ENCODE peak calls at places on chromosomes 16 and 17, in six cellular contexts. One of them, this sample, is unnamed.

GRCh38 chr16:51538707-51539604 is 387.9 kb upstream of the SALL1 start:
- DNase-seq in transverse colon: no peak
- DNase-seq in H1: no peak
- DNase-seq in prostate gland: no peak
- DNase-seq in HepG2: peak
- DNase-seq in breast epithelium: no peak
- DNase-seq in this sample: no peak

GRCh38 chr16:53504161-53504663 is 1.2 kb upstream of the AKTIP start:
- DNase-seq in transverse colon: peak
- DNase-seq in H1: no peak
- DNase-seq in prostate gland: peak
- DNase-seq in HepG2: no peak
- DNase-seq in breast epithelium: peak
- DNase-seq in this sample: peak

GRCh38 chr17:79997004-79997673 is 38.5 kb downstream of the TBC1D16 start:
- DNase-seq in transverse colon: no peak
- DNase-seq in H1: no peak
- DNase-seq in prostate gland: no peak
- DNase-seq in HepG2: no peak
- DNase-seq in breast epithelium: no peak
- DNase-seq in this sample: peak

GRCh38 chr17:6172642-6173330 is 102.6 kb downstream of the WSCD1 start:
- DNase-seq in transverse colon: no peak
- DNase-seq in H1: no peak
- DNase-seq in prostate gland: no peak
- DNase-seq in HepG2: no peak
- DNase-seq in breast epithelium: no peak
- DNase-seq in this sample: no peak

GRCh38 chr16:9525037-9525436 is 433.6 kb downstream of the HAPSTR1 start:
- DNase-seq in transverse colon: no peak
- DNase-seq in H1: no peak
- DNase-seq in prostate gland: no peak
- DNase-seq in HepG2: no peak
- DNase-seq in breast epithelium: no peak
- DNase-seq in this sample: no peak

GRCh38 chr17:50818266-50818665 is 17.1 kb upstream of the WFIKKN2 start:
- DNase-seq in transverse colon: no peak
- DNase-seq in H1: no peak
- DNase-seq in prostate gland: no peak
- DNase-seq in HepG2: no peak
- DNase-seq in breast epithelium: no peak
- DNase-seq in this sample: no peak

GRCh38 chr16:78128920-78129319 is 29.5 kb downstream of the WWOX start:
- DNase-seq in transverse colon: no peak
- DNase-seq in H1: no peak
- DNase-seq in prostate gland: no peak
- DNase-seq in HepG2: no peak
- DNase-seq in breast epithelium: no peak
- DNase-seq in this sample: no peak

GRCh38 chr17:83180996-83181481 is 101.6 kb downstream of the METRNL start:
- DNase-seq in transverse colon: no peak
- DNase-seq in H1: peak
- DNase-seq in prostate gland: no peak
- DNase-seq in HepG2: no peak
- DNase-seq in breast epithelium: peak
- DNase-seq in this sample: no peak

GRCh38 chr16:52629296-52629695 is 82.4 kb upstream of the TOX3 start:
- DNase-seq in transverse colon: no peak
- DNase-seq in H1: no peak
- DNase-seq in prostate gland: no peak
- DNase-seq in HepG2: no peak
- DNase-seq in breast epithelium: no peak
- DNase-seq in this sample: no peak

GRCh38 chr17:65385726-65386125 is 175.7 kb downstream of the AXIN2 start:
- DNase-seq in transverse colon: no peak
- DNase-seq in H1: no peak
- DNase-seq in prostate gland: no peak
- DNase-seq in HepG2: no peak
- DNase-seq in breast epithelium: no peak
- DNase-seq in this sample: no peak

GRCh38 chr17:62611308-62611707 is 16.2 kb upstream of the MRC2 start:
- DNase-seq in transverse colon: no peak
- DNase-seq in H1: no peak
- DNase-seq in prostate gland: no peak
- DNase-seq in HepG2: no peak
- DNase-seq in breast epithelium: no peak
- DNase-seq in this sample: no peak

GRCh38 chr16:9219811-9220210 is 128.4 kb downstream of the HAPSTR1 start:
- DNase-seq in transverse colon: no peak
- DNase-seq in H1: no peak
- DNase-seq in prostate gland: no peak
- DNase-seq in HepG2: no peak
- DNase-seq in breast epithelium: no peak
- DNase-seq in this sample: no peak

GRCh38 chr17:63543822-63544420 is 6.4 kb upstream of the DCAF7 start:
- DNase-seq in transverse colon: no peak
- DNase-seq in H1: no peak
- DNase-seq in prostate gland: no peak
- DNase-seq in HepG2: no peak
- DNase-seq in breast epithelium: no peak
- DNase-seq in this sample: no peak

GRCh38 chr16:73196670-73197069 is 148.7 kb upstream of the ZFHX3 start:
- DNase-seq in transverse colon: peak
- DNase-seq in H1: peak
- DNase-seq in prostate gland: peak
- DNase-seq in HepG2: peak
- DNase-seq in breast epithelium: peak
- DNase-seq in this sample: no peak

GRCh38 chr16:4052801-4053662 is 63.2 kb downstream of the ADCY9 start:
- DNase-seq in transverse colon: peak
- DNase-seq in H1: no peak
- DNase-seq in prostate gland: peak
- DNase-seq in HepG2: no peak
- DNase-seq in breast epithelium: peak
- DNase-seq in this sample: peak

DNA sequence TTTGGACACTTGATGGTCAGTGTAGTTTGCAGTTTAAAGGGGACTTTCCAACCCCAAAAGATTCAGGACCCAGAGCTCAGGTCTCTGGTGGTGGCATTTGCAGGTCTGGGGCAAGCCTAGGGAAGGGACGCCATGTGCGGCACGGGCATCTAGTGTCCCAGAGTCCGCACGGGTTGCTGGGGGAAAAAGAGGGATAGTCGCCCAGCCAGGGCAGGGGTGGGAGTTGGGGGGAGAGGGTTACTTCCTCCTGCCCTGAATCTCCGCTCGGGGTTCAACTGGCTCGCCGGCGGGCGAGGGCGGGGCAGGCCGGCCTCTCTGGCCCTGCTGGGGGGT is 239 bp upstream of the CA7 start:
- DNase-seq in transverse colon: no peak
- DNase-seq in H1: no peak
- DNase-seq in prostate gland: no peak
- DNase-seq in HepG2: no peak
- DNase-seq in breast epithelium: no peak
- DNase-seq in this sample: no peak
- H3K4me3 ChIP-seq in transverse colon: peak
- H3K4me3 ChIP-seq in H1: peak
- H3K4me3 ChIP-seq in prostate gland: peak
- H3K4me3 ChIP-seq in HepG2: peak
- H3K4me3 ChIP-seq in breast epithelium: peak
- H3K4me3 ChIP-seq in this sample: peak

GRCh38 chr17:17817552-17817947 is 19.2 kb downstream of the SREBF1 start:
- DNase-seq in transverse colon: no peak
- DNase-seq in H1: no peak
- DNase-seq in prostate gland: no peak
- DNase-seq in HepG2: no peak
- DNase-seq in breast epithelium: no peak
- DNase-seq in this sample: no peak
- TF ChIP-seq POLR2A in transverse colon: no peak
- TF ChIP-seq POLR2A in H1: no peak
- TF ChIP-seq POLR2A in prostate gland: no peak
- TF ChIP-seq POLR2A in HepG2: no peak
- TF ChIP-seq POLR2A in breast epithelium: no peak
- TF ChIP-seq POLR2A in this sample: no peak

DNA sequence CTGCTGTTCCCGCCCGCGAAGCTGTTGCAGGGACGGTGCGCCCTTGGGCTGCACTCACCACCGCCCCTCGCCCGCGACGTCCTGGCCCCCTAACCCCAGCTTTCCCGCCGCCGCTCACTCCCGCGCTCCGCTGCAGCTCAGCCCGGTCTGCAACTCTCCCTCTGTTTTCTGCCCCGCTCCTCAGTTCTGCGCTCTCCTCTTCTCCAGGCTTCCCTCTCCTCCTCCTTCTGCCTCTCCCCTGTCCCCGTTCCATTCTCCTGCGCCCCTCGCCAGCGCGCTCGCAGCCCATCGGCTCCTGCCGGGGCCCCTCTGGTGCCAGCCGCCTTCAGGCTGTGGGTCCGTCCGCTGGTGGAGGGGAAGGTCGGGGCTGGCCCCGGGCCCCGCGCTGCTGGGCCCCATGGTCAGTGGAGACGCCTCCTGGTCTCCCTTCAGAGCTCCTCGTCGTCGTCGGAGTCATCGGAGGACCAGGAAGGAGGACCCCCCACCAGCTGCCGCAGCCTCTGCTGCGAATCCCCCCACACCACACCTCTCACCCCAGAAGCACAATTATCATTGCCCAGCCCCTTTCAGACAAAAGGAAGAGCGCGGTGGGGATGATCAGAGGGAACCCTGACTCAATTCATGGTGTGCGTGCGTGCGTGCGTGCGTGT is 223.2 kb upstream of the FOXF1 start:
- DNase-seq in transverse colon: no peak
- DNase-seq in H1: peak
- DNase-seq in prostate gland: no peak
- DNase-seq in HepG2: no peak
- DNase-seq in breast epithelium: no peak
- DNase-seq in this sample: no peak
- TF ChIP-seq POLR2AphosphoS5 in transverse colon: no peak
- TF ChIP-seq POLR2AphosphoS5 in H1: no peak
- TF ChIP-seq POLR2AphosphoS5 in prostate gland: no peak
- TF ChIP-seq POLR2AphosphoS5 in HepG2: no peak
- TF ChIP-seq POLR2AphosphoS5 in breast epithelium: no peak
- TF ChIP-seq POLR2AphosphoS5 in this sample: no peak

DNA sequence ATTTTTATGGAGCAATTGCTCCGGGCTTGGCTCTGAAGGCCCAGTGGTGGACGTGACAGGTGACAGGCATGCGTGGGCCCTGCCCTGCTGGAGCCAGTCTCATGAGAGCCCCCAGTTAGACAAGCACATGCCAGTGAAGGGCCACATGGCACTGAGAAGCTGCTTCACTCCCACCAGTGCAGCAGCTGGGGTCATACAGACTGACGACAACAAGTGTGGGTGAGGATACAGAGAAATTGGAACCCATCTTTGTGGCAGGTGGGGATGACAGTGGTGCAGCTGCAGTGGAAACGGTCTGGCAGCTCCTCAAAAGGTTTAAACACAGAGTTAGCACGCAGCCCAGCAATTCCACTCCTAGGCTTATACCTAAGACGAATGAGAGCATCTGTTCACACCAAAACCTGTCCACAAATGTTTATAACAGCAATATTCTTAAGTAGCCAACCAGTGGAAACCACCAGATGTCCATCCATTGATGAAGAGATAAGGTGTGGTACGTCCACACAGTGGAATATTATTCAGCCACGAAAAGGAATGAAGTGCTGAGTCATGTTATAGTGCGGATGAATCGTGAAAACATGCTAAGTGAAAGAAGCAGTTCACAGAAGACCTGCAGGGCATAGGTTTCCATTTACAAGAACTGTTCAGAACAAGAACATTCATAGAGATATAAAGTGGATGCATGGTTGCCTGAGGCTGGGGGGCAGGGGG is 12.5 kb upstream of the CIBAR2 start:
- DNase-seq in transverse colon: no peak
- DNase-seq in H1: no peak
- DNase-seq in prostate gland: no peak
- DNase-seq in HepG2: no peak
- DNase-seq in breast epithelium: no peak
- DNase-seq in this sample: no peak
- H3K4me3 ChIP-seq in transverse colon: no peak
- H3K4me3 ChIP-seq in H1: no peak
- H3K4me3 ChIP-seq in prostate gland: no peak
- H3K4me3 ChIP-seq in HepG2: no peak
- H3K4me3 ChIP-seq in breast epithelium: no peak
- H3K4me3 ChIP-seq in this sample: no peak

This sample was measured in spleen.